ENCODE peak calls at places on chromosomes 16 and 17, in five cellular contexts. N is endodermal cell, Y is transverse colon, G is caudate nucleus, O is gastrocnemius medialis. V is an unnamed sample.

GRCh38 chr16:21599994-21600773 is 807 bp downstream of the METTL9 start:
- DNase-seq in N (no peak), Y (no peak), G (no peak), O (no peak), V (no peak)

GRCh38 chr17:66691644-66692500 is 143.0 kb upstream of the CACNG5 start:
- DNase-seq in N (peak), Y (no peak), G (no peak), O (no peak), V (no peak)

GRCh38 chr17:50371526-50371925 is 1.5 kb downstream of the MRPL27 start:
- DNase-seq in N (no peak), Y (no peak), G (no peak), O (no peak), V (no peak)

GRCh38 chr17:49521521-49522185 is 26.6 kb downstream of the NGFR start:
- DNase-seq in N (no peak), Y (no peak), G (no peak), O (no peak), V (no peak)

GRCh38 chr17:66677201-66677981 is 157.5 kb upstream of the CACNG5 start:
- DNase-seq in N (peak), Y (no peak), G (no peak), O (no peak), V (no peak)

GRCh38 chr17:45299311-45299710 is 17.5 kb downstream of the MAP3K14 start:
- DNase-seq in N (no peak), Y (no peak), G (no peak), O (peak), V (no peak)

GRCh38 chr16:85227262-85227923 is 115.1 kb upstream of the CIBAR2 start:
- DNase-seq in N (no peak), Y (no peak), G (no peak), O (no peak), V (no peak)

GRCh38 chr17:31318298-31319190 is 2.9 kb downstream of the EVI2A start:
- DNase-seq in N (no peak), Y (peak), G (peak), O (peak), V (peak)

GRCh38 chr16:30121741-30122620 is 1.0 kb downstream of the MAPK3 start:
- DNase-seq in N (peak), Y (peak), G (no peak), O (peak), V (peak)

GRCh38 chr17:33385713-33386112 is 92.6 kb upstream of the ASIC2 start:
- DNase-seq in N (no peak), Y (no peak), G (no peak), O (no peak), V (no peak)

GRCh38 chr17:78113804-78114785 is 14.5 kb downstream of the TMC6 start:
- DNase-seq in N (no peak), Y (no peak), G (no peak), O (no peak), V (no peak)

GRCh38 chr17:65366102-65366844 is 195.2 kb downstream of the AXIN2 start:
- DNase-seq in N (peak), Y (no peak), G (no peak), O (no peak), V (no peak)

GRCh38 chr17:78890111-78890897 is 12.7 kb downstream of the CEP295NL start:
- DNase-seq in N (no peak), Y (peak), G (no peak), O (peak), V (peak)

GRCh38 chr16:69345923-69346322 is 5.7 kb downstream of the TMED6 start:
- DNase-seq in N (no peak), Y (no peak), G (no peak), O (no peak), V (no peak)

GRCh38 chr17:1766382-1767135 is 4.7 kb downstream of the SERPINF1 start:
- DNase-seq in N (peak), Y (no peak), G (no peak), O (no peak), V (no peak)

GRCh38 chr16:29156511-29156910 is 171.7 kb downstream of the LAT start:
- DNase-seq in N (peak), Y (no peak), G (no peak), O (no peak), V (no peak)

GRCh38 chr16:80875616-80876015 is 71.2 kb upstream of the CDYL2 start:
- DNase-seq in N (no peak), Y (no peak), G (no peak), O (no peak), V (no peak)

GRCh38 chr17:81713556-81714411 is 1.7 kb downstream of the SLC25A10 start:
- DNase-seq in N (peak), Y (peak), G (no peak), O (no peak), V (no peak)

GRCh38 chr16:70653406-70653805 is 7.0 kb downstream of the IL34 start:
- DNase-seq in N (no peak), Y (no peak), G (no peak), O (no peak), V (no peak)

GRCh38 chr16:26985100-26986065 is 81.3 kb upstream of the C16orf82 start:
- DNase-seq in N (peak), Y (no peak), G (no peak), O (no peak), V (no peak)

GRCh38 chr16:27179500-27180072 is 23.7 kb upstream of the KDM8 start:
- DNase-seq in N (peak), Y (peak), G (peak), O (peak), V (peak)

GRCh38 chr17:30524847-30525246 is 47.6 kb downstream of the GOSR1 start:
- DNase-seq in N (no peak), Y (no peak), G (no peak), O (no peak), V (no peak)

GRCh38 chr16:86122681-86123342 is 223.8 kb downstream of the IRF8 start:
- DNase-seq in N (peak), Y (peak), G (no peak), O (no peak), V (no peak)

GRCh38 chr17:77453613-77454559 is 313.1 kb downstream of the SEC14L1 start:
- DNase-seq in N (no peak), Y (peak), G (no peak), O (no peak), V (no peak)

GRCh38 chr16:66904428-66904845 is 14.2 kb downstream of the CDH16 start:
- DNase-seq in N (no peak), Y (no peak), G (no peak), O (no peak), V (no peak)

GRCh38 chr17:61200349-61200735 is 199.3 kb upstream of the TBX2 start:
- DNase-seq in N (no peak), Y (no peak), G (no peak), O (no peak), V (no peak)

GRCh38 chr17:3529817-3530741 is 27.5 kb downstream of the TRPV3 start:
- DNase-seq in N (peak), Y (no peak), G (peak), O (no peak), V (peak)

GRCh38 chr16:67157892-67158635 is 1.6 kb downstream of the TRADD start:
- DNase-seq in N (no peak), Y (no peak), G (no peak), O (no peak), V (no peak)

GRCh38 chr16:57503366-57503765 is 17.1 kb upstream of the DOK4 start:
- DNase-seq in N (peak), Y (no peak), G (no peak), O (no peak), V (no peak)

GRCh38 chr16:67163164-67163902 is 1.2 kb upstream of the HSF4 start:
- DNase-seq in N (peak), Y (no peak), G (peak), O (no peak), V (peak)

GRCh38 chr17:79715318-79716182 is 15.2 kb upstream of the ENPP7 start:
- DNase-seq in N (no peak), Y (peak), G (no peak), O (no peak), V (no peak)

GRCh38 chr16:30615358-30616076 is 5.3 kb upstream of the ZNF689 start:
- DNase-seq in N (peak), Y (peak), G (peak), O (no peak), V (no peak)

GRCh38 chr16:22694887-22695382 is 119.0 kb upstream of the HS3ST2 start:
- DNase-seq in N (no peak), Y (peak), G (no peak), O (no peak), V (no peak)

GRCh38 chr17:7479389-7480192 is at the start of gene ZBTB4:
- DNase-seq in N (peak), Y (peak), G (peak), O (peak), V (peak)

GRCh38 chr16:86578499-86579267 is at the start of gene FOXL1:
- DNase-seq in N (peak), Y (no peak), G (no peak), O (no peak), V (no peak)

GRCh38 chr17:76204277-76204676 is 36.0 kb downstream of the RNF157 start:
- DNase-seq in N (no peak), Y (no peak), G (no peak), O (no peak), V (no peak)

GRCh38 chr16:30775381-30776099 is 11.5 kb downstream of the ZNF629 start:
- DNase-seq in N (peak), Y (peak), G (peak), O (peak), V (peak)

GRCh38 chr17:18117974-18118632 is 9.5 kb downstream of the MYO15A start:
- DNase-seq in N (no peak), Y (no peak), G (no peak), O (peak), V (no peak)
- H3K27ac ChIP-seq in N (no peak), Y (no peak), G (no peak), O (peak), V (no peak)

DNA sequence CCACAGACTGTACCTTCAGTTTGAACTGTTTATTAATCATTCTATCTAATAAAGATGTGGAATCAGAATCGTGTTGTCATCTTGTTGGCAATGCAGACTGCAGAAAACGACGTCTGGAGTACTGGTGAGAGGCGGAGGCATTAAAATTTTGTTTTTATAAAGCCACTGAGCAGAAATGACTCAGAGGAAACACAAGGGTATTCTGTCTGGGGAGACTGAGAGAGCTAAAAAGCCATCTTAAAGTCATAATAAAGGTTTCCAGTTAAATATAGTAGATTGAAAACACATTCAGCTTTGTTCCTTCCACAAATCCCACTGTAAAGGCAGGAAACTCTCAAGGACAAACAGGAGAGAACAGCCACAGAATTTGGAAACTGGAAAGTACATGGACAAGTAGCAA is 74.2 kb downstream of the CPPED1 start:
- DNase-seq in N (no peak), Y (no peak), G (no peak), O (no peak), V (no peak)
- H3K27ac ChIP-seq in N (no peak), Y (no peak), G (no peak), O (no peak), V (no peak)

DNA sequence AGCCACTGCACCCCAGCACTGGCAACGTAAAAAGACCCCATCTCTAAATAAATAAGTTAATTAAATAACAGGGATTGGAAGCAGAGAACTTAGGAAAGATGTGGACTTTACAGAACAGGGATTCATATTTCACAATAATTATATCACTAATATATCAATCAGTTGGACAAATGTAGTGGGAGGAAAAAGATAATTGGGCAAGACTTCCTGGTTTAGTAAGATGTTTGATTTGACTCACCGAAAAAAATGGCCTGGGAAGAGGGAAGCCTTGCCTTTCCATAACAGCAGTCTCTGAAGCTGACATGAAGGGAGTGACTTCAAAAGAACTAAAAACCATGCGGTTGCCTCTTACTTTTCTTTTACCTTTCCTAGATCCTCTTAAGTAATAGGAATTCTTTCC is 15.2 kb upstream of the C17orf78 start:
- DNase-seq in N (no peak), Y (no peak), G (no peak), O (no peak), V (no peak)
- H3K27ac ChIP-seq in N (no peak), Y (peak), G (no peak), O (peak), V (no peak)

GRCh38 chr17:74206332-74206818 is 2.9 kb downstream of the RPL38 start:
- DNase-seq in N (no peak), Y (no peak), G (no peak), O (no peak), V (no peak)

GRCh38 chr17:74202879-74203432 is 522 bp upstream of the RPL38 start:
- DNase-seq in N (no peak), Y (no peak), G (no peak), O (no peak), V (no peak)

GRCh38 chr17:74205274-74205673 is 1.8 kb downstream of the RPL38 start:
- DNase-seq in N (no peak), Y (no peak), G (no peak), O (no peak), V (no peak)

GRCh38 chr17:74203439-74204240 is at the start of gene RPL38:
- DNase-seq in N (peak), Y (peak), G (peak), O (peak), V (peak)

GRCh38 chr17:74204474-74204873 is 996 bp downstream of the RPL38 start:
- DNase-seq in N (no peak), Y (no peak), G (no peak), O (no peak), V (no peak)
- H3K27ac ChIP-seq in N (no peak), Y (peak), G (no peak), O (peak), V (peak)

GRCh38 chr16:87844809-87845208 is 24.5 kb downstream of the SLC7A5 start:
- DNase-seq in N (no peak), Y (no peak), G (no peak), O (no peak), V (no peak)
- H3K27ac ChIP-seq in N (no peak), Y (no peak), G (no peak), O (no peak), V (no peak)

GRCh38 chr17:9242983-9243382 is 221.7 kb downstream of the NTN1 start:
- DNase-seq in N (no peak), Y (no peak), G (no peak), O (no peak), V (no peak)
- H3K27ac ChIP-seq in N (no peak), Y (peak), G (no peak), O (no peak), V (no peak)